ENCODE peak calls at places on chromosomes 6 and 20, in five cellular contexts. L is neural progenitor cell, B is tibial nerve, D is breast epithelium, T is brain microvascular endothelial cell. X is an unnamed sample.

GRCh38 chr6:26329763-26330511 is 35.1 kb upstream of the BTN3A2 start:
- DNase-seq in B (no peak), D (no peak), T (peak; percentile 53), L (peak; percentile 75), X (no peak)

GRCh38 chr6:168047841-168048723 is 30.9 kb downstream of the FRMD1 start:
- DNase-seq in L (no peak), B (no peak), T (no peak), D (no peak), X (no peak)

GRCh38 chr20:32891491-32891890 is 32.8 kb downstream of the EFCAB8 start:
- DNase-seq in D (no peak), T (no peak), B (no peak), L (no peak), X (no peak)

GRCh38 chr20:58870293-58871014 is 17.9 kb downstream of the GNAS start:
- DNase-seq in T (peak; percentile 49), D (peak; percentile 67), L (peak; percentile 82), B (no peak), X (peak; percentile 58)

GRCh38 chr20:32018269-32019155 is 8.3 kb downstream of the CCM2L start:
- DNase-seq in D (peak; percentile 82), T (no peak), L (peak; percentile 92), B (peak; percentile 38), X (peak; percentile 69)

GRCh38 chr20:25294459-25295385 is 46.8 kb downstream of the PYGB start:
- DNase-seq in T (peak; percentile 38), D (no peak), B (no peak), L (peak; percentile 85), X (peak; percentile 54)

GRCh38 chr6:90466191-90466940 is 120.5 kb downstream of the MAP3K7 start:
- DNase-seq in D (no peak), T (peak; percentile 54), B (no peak), L (peak; percentile 71), X (no peak)

GRCh38 chr20:3765171-3765887 is 2.2 kb downstream of the ADISSP start:
- DNase-seq in T (no peak), L (no peak), D (no peak), B (no peak), X (peak; percentile 81)

GRCh38 chr20:47429409-47429808 is 72.3 kb upstream of the NCOA3 start:
- DNase-seq in D (no peak), T (no peak), L (no peak), B (no peak), X (no peak)

GRCh38 chr20:47427746-47428145 is 71.2 kb upstream of the ZMYND8 start:
- DNase-seq in L (no peak), T (no peak), D (no peak), B (no peak), X (no peak)

GRCh38 chr20:47427067-47427466 is 70.6 kb upstream of the ZMYND8 start:
- DNase-seq in L (no peak), D (no peak), B (no peak), T (no peak), X (no peak)

GRCh38 chr20:47428851-47429336 is 72.4 kb upstream of the ZMYND8 start:
- DNase-seq in B (no peak), T (no peak), D (no peak), L (no peak), X (no peak)

GRCh38 chr20:47428164-47428563 is 71.7 kb upstream of the ZMYND8 start:
- DNase-seq in B (no peak), D (no peak), L (no peak), T (no peak), X (no peak)
- H3K27ac ChIP-seq in B (no peak overlapping the region), D (no peak overlapping the region), L (no peak overlapping the region), T (no peak overlapping the region), X (no peak overlapping the region)

DNA sequence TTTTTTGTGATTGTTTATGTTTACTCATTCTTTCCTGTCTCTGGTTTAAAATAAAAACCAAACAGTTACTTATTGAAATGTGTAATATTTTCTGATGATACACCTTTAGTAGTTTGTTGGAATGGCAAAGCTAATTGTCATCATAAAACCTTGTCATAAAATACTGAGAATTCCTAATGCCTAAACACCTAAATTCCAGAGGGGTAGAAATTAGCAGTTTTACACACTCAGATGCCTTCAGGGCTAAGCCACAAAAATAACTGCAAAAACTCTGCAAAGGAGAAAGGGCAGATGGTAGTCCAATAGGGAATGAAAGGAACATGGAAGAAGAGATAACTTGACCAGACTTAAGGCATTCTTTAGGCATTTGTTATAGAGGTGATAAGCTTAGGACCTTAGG is 30.3 kb downstream of the FAM83B start:
- DNase-seq in B (no peak), L (no peak), T (no peak), D (no peak), X (no peak)
- H3K27ac ChIP-seq in B (no peak overlapping the region), L (no peak overlapping the region), T (no peak overlapping the region), D (no peak overlapping the region), X (no peak overlapping the region)

DNA sequence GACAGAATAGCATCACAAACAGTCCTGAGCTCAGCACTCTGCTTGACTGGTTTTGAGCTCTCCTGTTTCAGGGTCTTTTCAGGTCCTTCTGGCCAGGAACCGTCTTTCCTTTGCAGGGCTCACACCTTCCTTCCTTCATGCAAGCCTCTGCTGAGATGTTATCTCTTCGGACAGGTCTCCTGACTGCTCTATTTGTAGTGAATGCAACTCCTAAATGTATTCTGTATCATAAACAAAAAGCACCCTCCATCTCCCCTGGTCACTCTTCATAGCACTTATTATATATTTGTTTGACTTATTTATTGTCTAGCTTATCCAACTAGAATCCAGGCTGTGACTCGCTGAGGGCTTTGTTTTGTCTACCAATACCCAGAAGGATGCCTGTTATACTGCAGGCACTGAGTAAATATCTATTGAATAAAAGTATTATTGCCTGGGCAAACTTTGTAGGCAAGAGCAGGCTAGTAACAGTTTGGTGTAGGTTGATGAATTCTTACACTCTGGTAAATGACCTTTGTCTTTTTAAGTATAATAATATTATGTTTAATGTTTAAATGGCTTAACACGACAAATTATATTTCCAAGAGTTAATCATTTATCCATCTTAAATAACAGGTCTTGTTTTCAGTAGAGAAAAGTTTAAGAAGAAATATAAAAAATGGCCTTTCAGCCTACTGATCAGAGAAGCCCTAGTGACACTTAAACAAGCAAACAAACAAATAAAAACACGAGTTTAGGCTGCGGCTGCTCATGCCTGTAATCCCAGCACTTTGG is 199.8 kb downstream of the BCAS1 start:
- DNase-seq in B (no peak), L (no peak), D (no peak), T (no peak), X (no peak)
- H3K27ac ChIP-seq in B (no peak overlapping the region), L (peak overlapping the region; percentile 49), D (peak overlapping the region; percentile 77), T (no peak overlapping the region), X (no peak overlapping the region)

GRCh38 chr6:120274547-120274946 is 925.0 kb upstream of the MAN1A1 start:
- DNase-seq in T (no peak), L (no peak), B (no peak), D (no peak), X (no peak)
- H3K27ac ChIP-seq in T (no peak overlapping the region), L (no peak overlapping the region), B (no peak overlapping the region), D (no peak overlapping the region), X (no peak overlapping the region)

GRCh38 chr20:51319522-51319921 is 223.0 kb downstream of the NFATC2 start:
- DNase-seq in L (no peak), B (no peak), T (no peak), D (no peak), X (no peak)
- H3K27ac ChIP-seq in L (no peak overlapping the region), B (no peak overlapping the region), T (no peak overlapping the region), D (no peak overlapping the region), X (no peak overlapping the region)

GRCh38 chr6:46411798-46412197 is 79.5 kb downstream of the RCAN2 start:
- DNase-seq in L (no peak), B (no peak), D (no peak), T (no peak), X (no peak)
- H3K27ac ChIP-seq in L (no peak overlapping the region), B (no peak overlapping the region), D (no peak overlapping the region), T (no peak overlapping the region), X (peak overlapping the region; percentile 53)

X was measured in heart right ventricle.